ENCODE peak calls at places on chromosome 19, in eight cellular contexts. F is body of pancreas, S is retinal pigment epithelial cell, Q is astrocyte, E is endodermal cell, Z is transverse colon, O is lower leg skin, I is breast epithelium. C is an unnamed sample.

GRCh38 chr19:34172661-34173144 is 399 bp downstream of the LSM14A start:
- DNase-seq in F (no peak), S (no peak), Q (no peak), E (no peak), Z (peak), O (no peak), I (no peak), C (no peak)

GRCh38 chr19:16535381-16535780 is 6.9 kb downstream of the CHERP start:
- DNase-seq in F (no peak), S (no peak), Q (no peak), E (no peak), Z (no peak), O (no peak), I (no peak), C (no peak)

GRCh38 chr19:38617764-38618589 is at the start of gene MAP4K1:
- DNase-seq in F (peak), S (no peak), Q (no peak), E (peak), Z (peak), O (no peak), I (no peak), C (no peak)

GRCh38 chr19:48325265-48325910 is at the start of gene EMP3:
- DNase-seq in F (peak), S (peak), Q (peak), E (peak), Z (peak), O (peak), I (peak), C (peak)

GRCh38 chr19:3190921-3191805 is 5.4 kb downstream of the NCLN start:
- DNase-seq in F (no peak), S (no peak), Q (no peak), E (no peak), Z (no peak), O (no peak), I (no peak), C (no peak)

GRCh38 chr19:38424272-38424671 is 1.7 kb downstream of the RASGRP4 start:
- DNase-seq in F (no peak), S (no peak), Q (no peak), E (no peak), Z (no peak), O (no peak), I (no peak), C (no peak)

GRCh38 chr19:34990578-34991192 is 9.4 kb upstream of the GRAMD1A start:
- DNase-seq in F (no peak), S (no peak), Q (no peak), E (no peak), Z (no peak), O (no peak), I (no peak), C (no peak)

GRCh38 chr19:38233740-38234251 is 9.8 kb upstream of the DPF1 start:
- DNase-seq in F (peak), S (no peak), Q (no peak), E (peak), Z (peak), O (peak), I (peak), C (peak)

GRCh38 chr19:18649371-18650047 is 12.7 kb downstream of the KLHL26 start:
- DNase-seq in F (no peak), S (no peak), Q (peak), E (peak), Z (peak), O (peak), I (no peak), C (peak)

GRCh38 chr19:32421589-32422361 is 16.2 kb downstream of the DPY19L3 start:
- DNase-seq in F (no peak), S (no peak), Q (no peak), E (no peak), Z (no peak), O (no peak), I (no peak), C (no peak)

GRCh38 chr19:45200614-45201013 is 22.0 kb downstream of the BLOC1S3 start:
- DNase-seq in F (peak), S (no peak), Q (no peak), E (peak), Z (no peak), O (no peak), I (no peak), C (peak)

GRCh38 chr19:11179716-11180297 is 17.5 kb downstream of the KANK2 start:
- DNase-seq in F (no peak), S (no peak), Q (no peak), E (no peak), Z (no peak), O (no peak), I (no peak), C (no peak)

GRCh38 chr19:52248256-52248655 is 21.1 kb upstream of the ZNF766 start:
- DNase-seq in F (peak), S (no peak), Q (no peak), E (peak), Z (peak), O (peak), I (no peak), C (peak)

GRCh38 chr19:40357655-40358054 is 9.2 kb downstream of the PLD3 start:
- DNase-seq in F (no peak), S (no peak), Q (no peak), E (no peak), Z (no peak), O (no peak), I (no peak), C (no peak)

GRCh38 chr19:33622505-33622808 is 704 bp downstream of the CHST8 start:
- DNase-seq in F (no peak), S (no peak), Q (no peak), E (peak), Z (no peak), O (no peak), I (no peak), C (no peak)

GRCh38 chr19:5172859-5173577 is 167.6 kb downstream of the PTPRS start:
- DNase-seq in F (no peak), S (peak), Q (peak), E (no peak), Z (no peak), O (peak), I (no peak), C (peak)

GRCh38 chr19:36152886-36153525 is 759 bp upstream of the COX7A1 start:
- DNase-seq in F (no peak), S (no peak), Q (no peak), E (no peak), Z (no peak), O (no peak), I (no peak), C (no peak)

GRCh38 chr19:37905936-37906867 is at the start of gene WDR87:
- DNase-seq in F (peak), S (no peak), Q (no peak), E (peak), Z (peak), O (peak), I (peak), C (peak)

GRCh38 chr19:7614859-7615741 is 14.2 kb downstream of the XAB2 start:
- DNase-seq in F (no peak), S (no peak), Q (no peak), E (no peak), Z (no peak), O (no peak), I (no peak), C (no peak)

GRCh38 chr19:18900700-18901502 is 4.9 kb upstream of the CERS1 start:
- DNase-seq in F (no peak), S (no peak), Q (no peak), E (no peak), Z (no peak), O (no peak), I (no peak), C (no peak)

GRCh38 chr19:5001547-5002131 is 32.7 kb downstream of the KDM4B start:
- DNase-seq in F (no peak), S (no peak), Q (peak), E (peak), Z (no peak), O (no peak), I (no peak), C (peak)

GRCh38 chr19:10991076-10991475 is 30.2 kb downstream of the SMARCA4 start:
- DNase-seq in F (no peak), S (no peak), Q (no peak), E (no peak), Z (no peak), O (no peak), I (no peak), C (no peak)

GRCh38 chr19:43934055-43934984 is 762 bp downstream of the ZNF45 start:
- DNase-seq in F (no peak), S (no peak), Q (peak), E (no peak), Z (no peak), O (no peak), I (no peak), C (peak)

GRCh38 chr19:18541992-18542935 is 1.1 kb downstream of the FKBP8 start:
- DNase-seq in F (no peak), S (no peak), Q (no peak), E (peak), Z (no peak), O (no peak), I (no peak), C (no peak)

GRCh38 chr19:4391701-4392543 is 8.4 kb downstream of the SH3GL1 start:
- DNase-seq in F (no peak), S (no peak), Q (peak), E (no peak), Z (no peak), O (no peak), I (no peak), C (peak)

GRCh38 chr19:13091400-13092161 is 11.1 kb downstream of the LYL1 start:
- DNase-seq in F (no peak), S (peak), Q (peak), E (peak), Z (no peak), O (no peak), I (no peak), C (peak)

GRCh38 chr19:40888191-40888590 is 6.2 kb upstream of the CYP2A7 start:
- DNase-seq in F (no peak), S (no peak), Q (no peak), E (no peak), Z (no peak), O (no peak), I (no peak), C (no peak)

GRCh38 chr19:2253106-2254051 is 2.8 kb downstream of the JSRP1 start:
- DNase-seq in F (no peak), S (no peak), Q (no peak), E (peak), Z (no peak), O (no peak), I (no peak), C (no peak)

GRCh38 chr19:947707-948533 is 22.1 kb downstream of the ARID3A start:
- DNase-seq in F (no peak), S (no peak), Q (no peak), E (no peak), Z (peak), O (peak), I (no peak), C (no peak)

GRCh38 chr19:46913198-46913851 is 52.5 kb downstream of the ARHGAP35 start:
- DNase-seq in F (no peak), S (no peak), Q (no peak), E (peak), Z (no peak), O (no peak), I (no peak), C (no peak)

GRCh38 chr19:15871570-15871969 is 26.3 kb downstream of the CYP4F2 start:
- DNase-seq in F (no peak), S (no peak), Q (no peak), E (no peak), Z (peak), O (no peak), I (no peak), C (no peak)

GRCh38 chr19:8209111-8209964 is at the start of gene CERS4:
- DNase-seq in F (peak), S (no peak), Q (peak), E (peak), Z (peak), O (peak), I (peak), C (peak)

GRCh38 chr19:53037101-53038097 is 7.1 kb upstream of the ERVV-2 start:
- DNase-seq in F (peak), S (no peak), Q (peak), E (peak), Z (no peak), O (no peak), I (no peak), C (peak)

GRCh38 chr19:30169196-30169900 is 202.8 kb upstream of the ZNF536 start:
- DNase-seq in F (no peak), S (no peak), Q (no peak), E (no peak), Z (no peak), O (no peak), I (no peak), C (no peak)

GRCh38 chr19:48896191-48896720 is 2.3 kb downstream of the TULP2 start:
- DNase-seq in F (peak), S (no peak), Q (no peak), E (peak), Z (peak), O (peak), I (no peak), C (no peak)

GRCh38 chr19:6677924-6678689 is 8.1 kb upstream of the TNFSF14 start:
- DNase-seq in F (no peak), S (no peak), Q (no peak), E (peak), Z (no peak), O (no peak), I (no peak), C (no peak)

GRCh38 chr19:6580313-6580712 is 10.6 kb downstream of the CD70 start:
- DNase-seq in F (no peak), S (no peak), Q (peak), E (no peak), Z (no peak), O (no peak), I (no peak), C (peak)

DNA sequence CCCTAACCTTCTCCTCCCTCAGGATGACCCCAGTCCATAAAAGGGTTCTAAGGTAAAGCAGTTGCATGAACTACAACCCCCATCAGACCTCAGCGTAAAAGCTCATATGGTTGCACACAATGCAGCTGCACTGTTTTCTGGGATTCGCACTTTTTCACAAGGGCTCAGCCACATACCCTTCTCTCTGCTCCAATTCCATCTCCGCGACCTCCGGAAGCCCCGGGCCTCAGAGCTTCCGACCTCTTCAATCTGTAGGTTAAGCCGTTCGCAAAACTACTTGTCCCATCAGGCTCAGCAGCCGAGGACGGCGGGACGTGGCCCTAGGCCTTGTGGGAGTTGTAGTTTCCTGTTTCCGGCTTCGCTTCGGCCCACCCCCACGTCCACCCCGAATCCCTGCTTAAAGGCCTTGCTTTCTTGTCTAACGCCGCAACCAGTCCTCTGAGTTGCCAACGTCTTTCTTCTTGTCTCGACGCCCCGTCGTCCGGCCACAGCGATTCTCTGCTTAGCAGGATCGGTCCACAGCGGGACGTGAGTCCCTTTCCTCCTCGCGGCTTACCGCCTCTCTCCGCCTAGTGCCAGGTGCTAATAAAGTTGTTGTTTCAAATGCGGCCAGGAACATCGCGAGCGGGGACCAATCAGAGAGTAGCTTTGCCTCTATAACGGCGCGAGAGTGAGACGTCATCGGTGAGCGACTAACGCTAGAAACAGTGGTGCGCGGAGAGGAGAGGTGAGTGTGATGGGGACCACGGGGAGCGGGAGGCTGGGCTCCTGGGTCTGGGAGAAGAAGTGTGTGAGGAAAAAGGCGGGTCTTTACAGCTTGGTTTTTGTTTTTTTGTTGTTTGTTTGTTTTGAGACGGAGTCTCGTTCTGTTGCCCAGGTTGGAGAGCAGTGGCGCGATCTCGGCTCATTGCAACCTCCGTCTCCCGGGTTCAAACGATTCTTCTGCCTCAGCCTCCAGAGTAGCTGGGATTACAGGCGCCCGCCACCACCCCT is at the start of the genes PRPF31 and TFPT:
- DNase-seq in F (peak), S (peak), Q (peak), E (peak), Z (peak), O (peak), I (peak), C (peak)
- TF ChIP-seq CTCF in F (no peak), S (no peak), Q (no peak), E (no peak), Z (no peak), O (no peak), I (no peak), C (no peak)

GRCh38 chr19:58055483-58055874 is 3.6 kb upstream of the ZNF135 start:
- DNase-seq in F (no peak), S (no peak), Q (no peak), E (no peak), Z (no peak), O (no peak), I (no peak), C (no peak)

GRCh38 chr19:58053480-58054156 is 5.5 kb upstream of the ZNF135 start:
- DNase-seq in F (no peak), S (no peak), Q (no peak), E (no peak), Z (no peak), O (no peak), I (no peak), C (no peak)

GRCh38 chr19:58056861-58057260 is 2.2 kb upstream of the ZNF135 start:
- DNase-seq in F (no peak), S (no peak), Q (no peak), E (no peak), Z (no peak), O (no peak), I (no peak), C (no peak)

GRCh38 chr19:58056261-58056660 is 2.8 kb upstream of the ZNF135 start:
- DNase-seq in F (no peak), S (no peak), Q (no peak), E (no peak), Z (no peak), O (no peak), I (no peak), C (no peak)

GRCh38 chr19:58054792-58055482 is 4.1 kb upstream of the ZNF135 start:
- DNase-seq in F (peak), S (no peak), Q (peak), E (peak), Z (peak), O (no peak), I (no peak), C (no peak)
- H3K4me3 ChIP-seq in F (no peak), S (peak), Q (no peak), E (no peak), Z (peak), O (no peak), I (peak), C (no peak)

GRCh38 chr19:42422576-42423461 is 4.4 kb downstream of the LIPE start:
- DNase-seq in F (no peak), S (no peak), Q (no peak), E (peak), Z (peak), O (no peak), I (no peak), C (peak)
- TF ChIP-seq CTCF in F (no peak), S (no peak), Q (no peak), E (no peak), Z (no peak), O (no peak), I (no peak), C (no peak)

GRCh38 chr19:55173717-55174409 is 6.2 kb downstream of the SYT5 start:
- DNase-seq in F (peak), S (no peak), Q (no peak), E (peak), Z (peak), O (no peak), I (no peak), C (peak)
- H3K4me3 ChIP-seq in F (no peak), S (peak), Q (peak), E (peak), Z (peak), O (peak), I (peak), C (peak)

GRCh38 chr19:56837004-56837403 is 3.5 kb downstream of the PEG3 start:
- DNase-seq in F (peak), S (no peak), Q (no peak), E (no peak), Z (no peak), O (no peak), I (no peak), C (no peak)

GRCh38 chr19:56838680-56838929 is 1.9 kb downstream of the PEG3 start:
- DNase-seq in F (no peak), S (no peak), Q (no peak), E (no peak), Z (no peak), O (no peak), I (no peak), C (no peak)

GRCh38 chr19:56838930-56839664 is 1.4 kb downstream of the PEG3 start:
- DNase-seq in F (peak), S (peak), Q (peak), E (no peak), Z (peak), O (peak), I (peak), C (no peak)

GRCh38 chr19:56837492-56837891 is 3.0 kb downstream of the PEG3 start:
- DNase-seq in F (peak), S (peak), Q (no peak), E (no peak), Z (peak), O (peak), I (peak), C (no peak)

DNA sequence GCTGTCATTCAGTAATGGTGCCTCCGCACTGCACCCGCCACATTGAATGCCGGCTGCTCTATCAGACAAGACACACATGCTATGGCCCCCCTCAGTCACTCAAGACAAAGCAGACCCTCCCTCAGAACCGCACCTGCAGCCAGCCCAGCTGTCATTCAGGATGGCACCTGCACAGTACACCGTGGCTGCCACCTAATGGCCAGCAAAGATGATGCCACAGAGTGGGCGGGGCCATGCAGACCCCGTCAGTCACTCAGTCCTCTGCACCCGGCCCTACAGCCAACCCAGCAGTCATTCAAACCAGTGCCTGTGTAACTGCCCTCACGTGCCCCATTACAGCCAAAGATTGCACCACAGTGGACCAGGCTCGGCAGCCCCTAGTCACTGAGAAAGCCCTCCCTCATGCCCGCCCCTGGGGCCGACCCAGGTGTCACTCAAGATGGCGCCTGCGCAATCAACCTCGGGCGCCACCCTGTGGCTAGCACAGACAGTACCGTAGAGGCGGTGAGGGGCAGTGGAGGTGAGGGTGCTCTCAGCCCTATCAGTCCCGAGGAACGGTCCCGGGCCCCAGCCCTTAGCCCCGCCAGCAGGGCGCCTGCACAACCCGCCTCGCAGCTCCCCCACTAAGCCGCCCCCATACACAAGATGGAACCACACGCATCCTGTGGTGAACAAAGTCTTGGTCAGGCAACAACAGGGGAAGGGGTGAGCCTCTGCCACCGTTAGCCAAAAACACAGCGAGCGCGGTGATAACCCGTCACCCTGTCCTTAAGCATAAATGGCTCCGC is 2.4 kb downstream of the PEG3 start:
- DNase-seq in F (peak), S (peak), Q (no peak), E (no peak), Z (peak), O (peak), I (peak), C (no peak)
- TF ChIP-seq CTCF in F (peak), S (peak), Q (no peak), E (no peak), Z (peak), O (no peak), I (peak), C (no peak)